ENCODE peak calls at places on chromosomes 16 and 17, in five cellular contexts. P is HepG2, V is K562, M is H1, X is GM12878. B is an unnamed sample.

GRCh38 chr16:84121007-84121406 is 4.3 kb upstream of the MBTPS1 start:
- DNase-seq in P (no peak), V (no peak), M (no peak), X (no peak), B (no peak)

GRCh38 chr17:79218825-79219200 is 144.2 kb downstream of the ENGASE start:
- DNase-seq in P (no peak), V (no peak), M (no peak), X (no peak), B (peak; percentile 45)

GRCh38 chr16:88920618-88921602 is 54.5 kb upstream of the PABPN1L start:
- DNase-seq in P (no peak), V (peak; percentile 38), M (no peak), X (no peak), B (peak; percentile 88)

GRCh38 chr17:81599719-81600486 is 37.0 kb downstream of the NPLOC4 start:
- DNase-seq in P (no peak), V (no peak), M (no peak), X (no peak), B (no peak)

GRCh38 chr17:4808378-4808767 is 1.4 kb downstream of the PLD2 start:
- DNase-seq in P (no peak), V (no peak), M (no peak), X (no peak), B (no peak)

GRCh38 chr16:50473375-50473945 is 74.7 kb upstream of the NKD1 start:
- DNase-seq in P (peak; percentile 58), V (no peak), M (no peak), X (peak; percentile 23), B (no peak)

GRCh38 chr17:81419886-81420768 is 24.9 kb downstream of the BAHCC1 start:
- DNase-seq in P (no peak), V (no peak), M (no peak), X (no peak), B (no peak)

GRCh38 chr17:50267074-50267841 is 7.0 kb upstream of the TMEM92 start:
- DNase-seq in P (no peak), V (no peak), M (no peak), X (no peak), B (peak; percentile 52)

GRCh38 chr16:89095401-89095974 is 1.8 kb downstream of the ACSF3 start:
- DNase-seq in P (no peak), V (no peak), M (peak; percentile 36), X (no peak), B (no peak)

DNA sequence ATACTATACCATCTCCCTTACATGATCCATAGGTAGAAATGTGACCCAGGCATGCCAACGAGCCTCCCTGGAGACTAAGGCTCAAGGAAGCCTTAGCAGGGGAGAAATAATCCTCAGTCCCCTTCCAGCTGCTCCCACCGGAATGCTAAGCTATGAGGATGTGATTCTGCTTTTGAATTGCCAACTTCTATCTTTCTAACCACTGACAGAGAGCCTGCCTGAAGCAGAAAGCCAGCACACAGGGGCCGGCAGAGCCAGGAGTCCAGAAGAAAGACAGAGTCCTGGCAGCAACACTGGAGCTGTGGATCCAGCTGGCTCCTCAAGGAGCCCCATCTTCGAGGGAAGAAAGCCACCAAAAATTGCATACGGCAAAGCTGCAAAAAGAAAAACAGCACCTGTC is 579.6 kb upstream of the CDH5 start:
- DNase-seq in P (no peak), V (no peak), M (no peak), X (no peak), B (no peak)
- TF ChIP-seq SIN3A in P (no peak), V (no peak), M (no peak), X (no peak), B (no peak)

GRCh38 chr16:81470796-81471636 is 26.4 kb downstream of the CMIP start:
- DNase-seq in P (no peak), V (no peak), M (no peak), X (no peak), B (no peak)

GRCh38 chr16:81469710-81470481 is 25.3 kb downstream of the CMIP start:
- DNase-seq in P (no peak), V (no peak), M (no peak), X (peak; percentile 65), B (no peak)

GRCh38 chr16:81468269-81468902 is 23.8 kb downstream of the CMIP start:
- DNase-seq in P (no peak), V (no peak), M (no peak), X (no peak), B (no peak)

GRCh38 chr16:81467815-81468214 is 23.2 kb downstream of the CMIP start:
- DNase-seq in P (no peak), V (no peak), M (no peak), X (no peak), B (no peak)

GRCh38 chr16:81469183-81469677 is 24.6 kb downstream of the CMIP start:
- DNase-seq in P (no peak), V (no peak), M (no peak), X (no peak), B (no peak)
- TF ChIP-seq GABPA in P (no peak), V (no peak), M (no peak), X (no peak), B (no peak)

GRCh38 chr16:79100456-79100855 is 500.1 kb downstream of the MAF start:
- DNase-seq in P (no peak), V (no peak), M (no peak), X (no peak), B (no peak)
- TF ChIP-seq SIN3A in P (no peak), V (no peak), M (no peak), X (no peak), B (no peak)

GRCh38 chr17:71585540-71585939 is 535.3 kb upstream of the SOX9 start:
- DNase-seq in P (no peak), V (no peak), M (no peak), X (no peak), B (no peak)

GRCh38 chr17:71578446-71578845 is 542.4 kb upstream of the SOX9 start:
- DNase-seq in P (no peak), V (no peak), M (no peak), X (no peak), B (no peak)

GRCh38 chr17:71580220-71580619 is 540.6 kb upstream of the SOX9 start:
- DNase-seq in P (no peak), V (no peak), M (no peak), X (no peak), B (no peak)
- TF ChIP-seq GABPA in P (no peak), V (no peak), M (no peak), X (no peak), B (no peak)

GRCh38 chr16:2040450-2041105 is 7.1 kb downstream of the NTHL1 start:
- DNase-seq in P (no peak), V (no peak), M (no peak), X (no peak), B (peak; percentile 57)
- TF ChIP-seq SIN3A in P (no peak), V (no peak), M (no peak), X (no peak), B (no peak)

GRCh38 chr17:560379-560935 is 154.2 kb downstream of the VPS53 start:
- DNase-seq in P (no peak), V (no peak), M (no peak), X (no peak), B (no peak)
- TF ChIP-seq GABPA in P (no peak), V (no peak), M (no peak), X (no peak), B (no peak)

DNA sequence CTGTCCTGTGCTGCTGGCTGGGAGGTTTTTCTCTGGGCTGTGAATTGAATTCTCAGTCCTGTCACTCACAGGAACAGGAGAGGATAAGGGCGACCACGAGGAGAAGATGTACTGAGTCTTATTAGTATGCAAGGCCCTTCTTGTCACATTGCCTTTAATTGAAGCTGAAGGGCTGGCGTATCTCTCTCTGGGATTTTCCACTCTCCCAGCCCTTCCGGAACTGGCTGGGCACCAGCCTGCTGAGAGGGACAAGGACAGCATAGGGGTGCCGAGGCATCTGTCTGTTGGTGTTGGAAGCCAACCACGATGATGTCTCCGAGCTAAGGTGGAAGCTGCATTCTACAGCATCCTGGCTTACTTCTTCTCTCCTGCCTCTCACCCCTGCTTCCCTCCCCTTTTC is 33.2 kb downstream of the GPRC5B start:
- DNase-seq in P (no peak), V (no peak), M (no peak), X (no peak), B (no peak)
- TF ChIP-seq SIN3A in P (no peak), V (no peak), M (no peak), X (no peak), B (no peak)